ENCODE peak calls at places on chromosomes 7 and 10, in five cellular contexts. B is endothelial cell, U is myocyte, C is NCI-H1694, T is nephron progenitor cell. V is an unnamed sample.

GRCh38 chr7:140214075-140214684 is 37.4 kb upstream of the KDM7A start:
- DNase-seq in B (no peak), T (no peak), C (peak; percentile 47), U (peak; percentile 66), V (no peak)

GRCh38 chr10:21065621-21066248 is 168.6 kb upstream of the NEBL start:
- DNase-seq in B (no peak), U (no peak), T (no peak), C (no peak), V (no peak)

GRCh38 chr10:132908621-132909295 is 33.6 kb downstream of the CFAP46 start:
- DNase-seq in T (no peak), B (no peak), U (no peak), C (no peak), V (no peak)

GRCh38 chr10:92757066-92757716 is 67.4 kb downstream of the HHEX start:
- DNase-seq in B (peak; percentile 42), T (peak; percentile 22), U (peak; percentile 78), C (no peak), V (peak; percentile 72)

GRCh38 chr10:72086466-72087391 is 1.6 kb downstream of the SPOCK2 start:
- DNase-seq in U (no peak), B (no peak), T (peak; percentile 51), C (no peak), V (peak; percentile 75)

GRCh38 chr10:129505500-129506075 is 38.5 kb downstream of the MGMT start:
- DNase-seq in U (no peak), T (no peak), B (no peak), C (no peak), V (no peak)

GRCh38 chr7:67341153-67341768 is 344.6 kb downstream of the TYW1 start:
- DNase-seq in B (no peak), U (no peak), T (no peak), C (no peak), V (no peak)

GRCh38 chr10:117552156-117552620 is 9.6 kb downstream of the EMX2 start:
- DNase-seq in B (peak; percentile 26), C (no peak), T (peak; percentile 61), U (no peak), V (peak; percentile 85)

GRCh38 chr10:4285121-4285520 is 500.1 kb upstream of the KLF6 start:
- DNase-seq in B (no peak), C (no peak), T (no peak), U (peak; percentile 46), V (no peak)

GRCh38 chr7:73557108-73557396 is 438 bp downstream of the BCL7B start:
- DNase-seq in C (peak; percentile 81), U (peak; percentile 95), T (peak; percentile 93), B (peak; percentile 96), V (peak; percentile 98)

GRCh38 chr10:115871855-115872254 is 401.2 kb downstream of the GFRA1 start:
- DNase-seq in U (no peak), B (no peak), T (no peak), C (no peak), V (no peak)

GRCh38 chr7:55344840-55345239 is 20.3 kb upstream of the LANCL2 start:
- DNase-seq in C (no peak), T (no peak), U (no peak), B (no peak), V (no peak)

GRCh38 chr7:154741131-154741530 is 261.8 kb downstream of the PAXIP1 start:
- DNase-seq in T (no peak), U (no peak), B (no peak), C (no peak), V (peak; percentile 26)

GRCh38 chr7:133815677-133816210 is 311.4 kb upstream of the LRGUK start:
- DNase-seq in U (no peak), B (no peak), T (no peak), C (no peak), V (no peak)

GRCh38 chr7:142668495-142668894 is 80.8 kb upstream of the PRSS1 start:
- DNase-seq in T (no peak), C (no peak), B (no peak), U (no peak), V (no peak)

GRCh38 chr7:44967571-44968446 is 11.0 kb downstream of the MYO1G start:
- DNase-seq in T (peak; percentile 45), C (no peak), B (peak; percentile 61), U (peak; percentile 37), V (peak; percentile 64)

GRCh38 chr7:30260246-30260768 is 24.1 kb upstream of the ZNRF2 start:
- DNase-seq in B (no peak), C (no peak), T (no peak), U (peak; percentile 61), V (no peak)

GRCh38 chr10:89378006-89378627 is at the start of gene IFIT1B:
- DNase-seq in B (no peak), U (no peak), C (no peak), T (no peak), V (no peak)

GRCh38 chr7:30654296-30655090 is 27.8 kb downstream of the CRHR2 start:
- DNase-seq in C (no peak), U (no peak), T (no peak), B (no peak), V (no peak)

GRCh38 chr10:29880856-29881255 is 178.5 kb downstream of the JCAD start:
- DNase-seq in C (no peak), T (no peak), U (no peak), B (no peak), V (no peak)

GRCh38 chr7:36264123-36264916 is 111.3 kb downstream of the EEPD1 start:
- DNase-seq in C (no peak), T (no peak), U (no peak), B (no peak), V (no peak)

GRCh38 chr7:144019457-144019856 is 19.3 kb downstream of the OR6B1 start:
- DNase-seq in B (no peak), U (peak; percentile 97), T (no peak), C (no peak), V (peak; percentile 82)

GRCh38 chr7:66859794-66860645 is 61.0 kb upstream of the TMEM248 start:
- DNase-seq in U (peak; percentile 46), B (no peak), T (no peak), C (no peak), V (peak; percentile 71)

GRCh38 chr10:122343135-122343800 is 31.2 kb upstream of the PLEKHA1 start:
- DNase-seq in B (no peak), C (no peak), T (no peak), U (no peak), V (no peak)

GRCh38 chr7:50069613-50070012 is 23.4 kb downstream of the ZPBP start:
- DNase-seq in U (no peak), T (no peak), C (no peak), B (no peak), V (no peak)

GRCh38 chr10:11520892-11521291 is 90.6 kb downstream of the USP6NL start:
- DNase-seq in U (no peak), B (no peak), C (no peak), T (no peak), V (no peak)

GRCh38 chr10:18618995-18619394 is 32.4 kb downstream of the NSUN6 start:
- DNase-seq in B (no peak), U (no peak), T (no peak), C (no peak), V (no peak)

GRCh38 chr7:40986351-40986873 is 716.5 kb downstream of the INHBA start:
- DNase-seq in T (no peak), B (no peak), C (no peak), U (peak; percentile 47), V (no peak)

GRCh38 chr10:72925951-72926465 is 28.6 kb downstream of the PLA2G12B start:
- DNase-seq in B (no peak), T (no peak), C (no peak), U (no peak), V (no peak)

GRCh38 chr10:24419067-24419466 is 210.1 kb downstream of the KIAA1217 start:
- DNase-seq in T (no peak), C (no peak), U (no peak), B (no peak), V (no peak)

GRCh38 chr10:101297901-101298451 is 56.0 kb upstream of the BTRC start:
- DNase-seq in C (peak; percentile 45), T (peak; percentile 90), B (peak; percentile 86), U (peak; percentile 64), V (peak; percentile 88)

GRCh38 chr10:33559105-33559504 is 224.6 kb upstream of the NRP1 start:
- DNase-seq in B (no peak), U (peak; percentile 87), C (peak; percentile 6), T (no peak), V (no peak)

GRCh38 chr7:108380527-108380926 is 75.7 kb downstream of the NRCAM start:
- DNase-seq in T (no peak), U (no peak), C (no peak), B (no peak), V (no peak)

GRCh38 chr7:28977881-28978280 is 19.8 kb upstream of the TRIL start:
- DNase-seq in B (no peak), T (no peak), C (no peak), U (no peak), V (peak; percentile 76)

GRCh38 chr7:149865437-149865836 is 8.3 kb upstream of the ATP6V0E2 start:
- DNase-seq in C (no peak), T (no peak), B (no peak), U (no peak), V (no peak)

V was measured in islet precursor cell.